ENCODE peak calls at places on chromosomes 1 and 21, in seven cellular contexts. P is body of pancreas, O is endodermal cell, L is neural progenitor cell, E is A549, F is colonic mucosa, U is prostate gland. V is an unnamed sample.

GRCh38 chr1:156114919-156115513 is 505 bp downstream of the LMNA start:
- DNase-seq in O (peak; percentile 88), L (peak; percentile 55), E (no peak), P (no peak), F (no peak), U (no peak), V (no peak)

GRCh38 chr1:15960808-15961207 is 15.1 kb downstream of the ZBTB17 start:
- DNase-seq in F (no peak), E (no peak), P (no peak), U (no peak), L (no peak), O (no peak), V (no peak)

GRCh38 chr1:201693019-201693372 is 136.0 kb upstream of the IPO9 start:
- DNase-seq in P (no peak), O (no peak), L (no peak), F (peak; percentile 79), E (no peak), U (no peak), V (no peak)

GRCh38 chr1:178004926-178005391 is 35.1 kb upstream of the SEC16B start:
- DNase-seq in O (no peak), L (no peak), P (no peak), F (no peak), E (no peak), U (no peak), V (peak; percentile 29)

GRCh38 chr1:8218351-8219092 is 99.4 kb upstream of the SLC45A1 start:
- DNase-seq in L (no peak), E (no peak), P (no peak), F (no peak), O (no peak), U (no peak), V (no peak)

GRCh38 chr1:77543822-77544448 is 138.5 kb downstream of the ZZZ3 start:
- DNase-seq in P (no peak), O (no peak), E (peak; percentile 18), U (no peak), F (no peak), L (no peak), V (peak; percentile 22)

GRCh38 chr1:88252745-88253144 is 431.3 kb upstream of the PKN2 start:
- DNase-seq in O (no peak), L (no peak), E (no peak), F (no peak), P (no peak), U (no peak), V (no peak)

GRCh38 chr1:170027760-170028159 is 46.7 kb downstream of the KIFAP3 start:
- DNase-seq in L (no peak), P (no peak), U (no peak), E (peak; percentile 15), O (no peak), F (no peak), V (no peak)

GRCh38 chr1:178941261-178941689 is 70.4 kb upstream of the ANGPTL1 start:
- DNase-seq in P (no peak), F (no peak), U (no peak), L (no peak), E (no peak), O (peak; percentile 52), V (no peak)

GRCh38 chr1:216458807-216459206 is 35.6 kb upstream of the USH2A start:
- DNase-seq in O (no peak), P (no peak), U (no peak), L (no peak), E (no peak), F (no peak), V (no peak)

GRCh38 chr1:112818990-112819689 is 104.0 kb upstream of the PPM1J start:
- DNase-seq in U (no peak), E (no peak), O (peak; percentile 70), L (no peak), P (no peak), F (peak; percentile 21), V (peak; percentile 60)

GRCh38 chr1:204241050-204241449 is 27.3 kb upstream of the GOLT1A start:
- DNase-seq in P (no peak), E (peak; percentile 14), L (no peak), U (peak; percentile 24), O (peak; percentile 57), F (no peak), V (no peak)

GRCh38 chr1:211145944-211146343 is 12.0 kb upstream of the KCNH1 start:
- DNase-seq in E (no peak), L (no peak), O (no peak), U (peak; percentile 46), F (peak; percentile 35), P (peak; percentile 17), V (no peak)

GRCh38 chr1:200724064-200724463 is 14.6 kb upstream of the CAMSAP2 start:
- DNase-seq in O (no peak), P (no peak), F (no peak), L (no peak), U (no peak), E (no peak), V (no peak)

GRCh38 chr1:162233066-162233465 is 143.6 kb downstream of the SPATA46 start:
- DNase-seq in O (no peak), F (no peak), P (no peak), L (no peak), E (no peak), U (no peak), V (no peak)

GRCh38 chr1:43048601-43049011 is 89.9 kb upstream of the SLC2A1 start:
- DNase-seq in E (no peak), U (no peak), L (no peak), P (no peak), O (no peak), F (no peak), V (no peak)

GRCh38 chr21:16264314-16264713 is 534.5 kb downstream of the USP25 start:
- DNase-seq in O (no peak), F (no peak), P (no peak), E (no peak), L (no peak), U (no peak), V (no peak)

GRCh38 chr1:150267896-150268295 is 920 bp downstream of the APH1A start:
- DNase-seq in E (no peak), U (no peak), L (no peak), P (no peak), O (no peak), F (no peak), V (peak; percentile 0)

GRCh38 chr1:36091698-36092097 is 3.0 kb downstream of the ADPRS start:
- DNase-seq in F (no peak), O (no peak), L (no peak), U (no peak), P (no peak), E (no peak), V (no peak)

GRCh38 chr1:160681067-160681890 is 30.3 kb downstream of the CD48 start:
- DNase-seq in E (peak; percentile 84), U (no peak), L (peak; percentile 93), F (peak; percentile 72), O (peak; percentile 97), P (peak; percentile 28), V (peak; percentile 25)

DNA sequence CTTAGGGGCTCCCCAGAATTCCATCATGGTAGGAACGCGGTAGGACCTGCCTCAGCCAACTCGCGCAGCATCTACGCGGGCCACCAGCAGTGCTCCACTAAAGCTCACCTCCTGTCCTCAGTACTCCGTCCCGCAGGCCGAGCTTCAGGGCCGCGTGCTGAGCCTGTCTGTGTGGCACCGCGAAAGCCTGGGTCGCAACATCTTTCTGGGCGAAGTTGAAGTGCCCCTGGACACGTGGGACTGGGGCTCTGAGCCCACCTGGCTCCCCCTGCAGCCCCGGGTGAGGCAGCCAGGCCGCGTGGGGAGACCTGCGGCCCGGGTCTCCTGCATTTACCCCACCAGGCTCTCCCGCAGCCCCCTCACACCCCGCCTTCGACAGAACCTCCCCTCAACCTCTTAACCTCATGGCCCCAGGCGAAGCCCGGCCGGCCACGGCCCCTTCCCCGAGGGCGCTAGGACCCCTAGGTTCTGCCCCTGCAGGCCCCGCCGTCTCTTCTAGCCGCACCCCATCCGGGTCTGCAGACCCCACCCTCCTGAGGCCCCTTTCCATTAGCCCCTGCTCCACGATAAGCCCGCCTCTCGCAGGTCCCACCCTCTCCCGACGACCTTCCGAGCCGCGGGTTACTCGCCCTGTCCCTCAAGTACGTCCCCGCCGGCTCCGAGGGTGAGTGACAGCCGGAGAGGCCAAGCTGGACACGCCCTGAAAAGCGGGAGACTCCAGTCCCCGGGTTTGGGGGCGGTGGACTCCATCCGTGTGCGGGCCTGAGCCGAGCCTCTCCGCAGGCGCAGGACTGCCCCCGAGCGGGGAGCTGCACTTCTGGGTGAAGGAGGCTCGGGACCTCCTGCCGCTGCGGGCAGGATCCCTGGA is 9.1 kb downstream of the SYTL1 start:
- DNase-seq in O (peak; percentile 99), E (no peak), U (no peak), P (no peak), L (peak; percentile 97), F (peak; percentile 60), V (no peak)
- TF ChIP-seq CTCF in O (peak; percentile 46), E (no peak), U (no peak), P (no peak), L (peak; percentile 38), F (no peak), V (no peak)

GRCh38 chr21:42073140-42074099 is 2.3 kb downstream of the UMODL1 start:
- DNase-seq in E (no peak), U (no peak), L (no peak), P (no peak), F (no peak), O (no peak), V (no peak)
- TF ChIP-seq CTCF in E (no peak), U (no peak), L (no peak), P (no peak), F (no peak), O (no peak), V (peak; percentile 21)

DNA sequence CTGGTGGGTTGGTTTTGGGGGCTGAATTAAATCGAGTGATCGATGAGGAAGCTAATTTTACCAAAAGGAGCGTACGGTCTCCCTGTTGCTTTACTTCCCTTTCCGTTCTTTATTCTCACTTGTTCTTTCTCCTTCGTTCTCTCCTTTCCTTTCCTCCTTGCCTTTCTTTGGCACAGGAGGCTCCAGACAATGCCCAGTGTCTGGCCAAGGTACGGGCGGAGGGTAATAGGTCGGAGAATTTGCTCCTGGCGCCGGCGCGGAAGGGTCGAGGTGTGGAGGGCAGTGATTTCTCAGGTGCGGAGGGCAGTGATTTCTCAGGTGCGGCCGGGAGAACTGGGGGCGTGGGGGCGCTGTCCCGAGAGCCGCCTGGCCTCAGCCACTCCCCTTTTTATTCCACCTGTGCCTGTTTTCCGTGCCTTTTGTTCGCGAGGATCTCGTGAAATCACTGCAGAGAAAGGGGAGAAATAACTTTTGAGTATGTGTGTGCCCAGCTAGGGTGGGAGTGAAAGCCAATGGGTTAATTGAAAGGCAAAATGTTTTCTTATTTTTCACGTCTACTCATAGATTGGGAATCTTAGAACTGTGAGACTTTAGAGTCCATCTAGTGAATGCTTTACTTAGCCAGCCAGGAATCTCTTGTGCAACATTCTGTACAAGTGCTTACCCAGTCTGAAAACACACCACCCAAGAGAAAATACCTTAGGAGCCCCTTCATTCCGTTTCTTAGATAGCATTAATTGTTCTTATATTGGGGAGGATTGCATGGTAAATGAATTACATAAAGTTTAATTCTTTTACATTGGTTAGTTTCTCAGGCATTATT is 1.3 kb downstream of the FNBP1L start:
- DNase-seq in U (peak; percentile 33), E (peak; percentile 27), F (peak; percentile 74), P (peak; percentile 48), O (peak; percentile 88), L (peak; percentile 60), V (peak; percentile 22)
- TF ChIP-seq CTCF in U (no peak), E (peak; percentile 16), F (no peak), P (no peak), O (peak; percentile 55), L (peak; percentile 28), V (peak; percentile 10)

DNA sequence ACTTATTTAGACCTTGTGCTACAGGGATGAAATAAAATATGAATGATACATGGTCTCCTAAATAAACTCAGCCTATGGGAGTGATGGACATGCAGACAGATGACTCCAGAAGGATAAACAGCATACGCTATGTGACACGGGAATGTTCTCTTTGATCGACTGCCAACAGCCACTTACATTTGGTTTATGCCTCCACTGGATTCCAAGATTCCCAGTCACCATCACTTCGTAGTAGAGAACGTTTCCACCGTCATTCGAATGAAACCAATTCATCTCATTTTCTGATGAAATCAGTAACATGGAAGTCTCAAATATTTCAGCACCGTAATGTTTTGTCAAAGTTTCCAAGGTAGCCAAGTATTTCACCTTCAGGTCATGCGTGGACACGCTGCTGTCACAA is 99.7 kb downstream of the JAK1 start:
- DNase-seq in U (no peak), L (no peak), F (no peak), E (no peak), P (no peak), O (no peak), V (no peak)
- TF ChIP-seq CTCF in U (no peak), L (no peak), F (no peak), E (no peak), P (no peak), O (no peak), V (no peak)

V was measured in HFFc6.